ENCODE peak calls at places on chromosomes 4 and X, in eight cellular contexts. F, N, B, A, G, O, T and L are unnamed samples.

GRCh38 chr4:54746228-54746627 is 88.5 kb downstream of the KIT start:
- DNase-seq in F (no peak), N (no peak), B (no peak), A (no peak), G (no peak), O (no peak), T (no peak), L (no peak)

GRCh38 chr4:34492414-34492813 is 1751.9 kb downstream of the ARAP2 start:
- DNase-seq in F (no peak), N (no peak), B (peak), A (no peak), G (no peak), O (no peak), T (no peak), L (no peak)

GRCh38 chr4:42519803-42520417 is 122.6 kb downstream of the SHISA3 start:
- DNase-seq in F (no peak), N (no peak), B (peak), A (peak), G (no peak), O (peak), T (peak), L (peak)

GRCh38 chr4:70838400-70838971 is 1.2 kb downstream of the GRSF1 start:
- DNase-seq in F (no peak), N (no peak), B (no peak), A (no peak), G (no peak), O (no peak), T (no peak), L (no peak)

GRCh38 chrX:3380603-3381002 is 34.2 kb upstream of the MXRA5 start:
- DNase-seq in F (no peak), N (no peak), B (no peak), A (no peak), G (no peak), O (no peak), T (no peak), L (no peak)

GRCh38 chr4:105058177-105058812 is 88.4 kb upstream of the TET2 start:
- DNase-seq in F (no peak), N (no peak), B (peak), A (peak), G (no peak), O (no peak), T (no peak), L (no peak)

GRCh38 chrX:148043456-148043855 is 62.3 kb downstream of the FMR1NB start:
- DNase-seq in F (no peak), N (no peak), B (no peak), A (no peak), G (no peak), O (no peak), T (no peak), L (no peak)

GRCh38 chr4:141077611-141078225 is 55.6 kb downstream of the RNF150 start:
- DNase-seq in F (no peak), N (no peak), B (no peak), A (no peak), G (no peak), O (no peak), T (peak), L (no peak)

GRCh38 chr4:189096717-189097116 is 844.0 kb upstream of the FRG1 start:
- DNase-seq in F (no peak), N (no peak), B (no peak), A (no peak), G (no peak), O (no peak), T (peak), L (no peak)

GRCh38 chrX:11759461-11760311 is 1.6 kb downstream of the MSL3 start:
- DNase-seq in F (peak), N (peak), B (peak), A (peak), G (no peak), O (peak), T (peak), L (peak)

GRCh38 chr4:16443504-16444088 is 217.3 kb upstream of the TAPT1 start:
- DNase-seq in F (no peak), N (no peak), B (no peak), A (peak), G (no peak), O (no peak), T (peak), L (no peak)

GRCh38 chr4:74953647-74954046 is 20.7 kb downstream of the PARM1 start:
- DNase-seq in F (no peak), N (no peak), B (no peak), A (no peak), G (no peak), O (no peak), T (no peak), L (no peak)

GRCh38 chr4:86856896-86857295 is 7.7 kb upstream of the SLC10A6 start:
- DNase-seq in F (no peak), N (no peak), B (no peak), A (no peak), G (no peak), O (no peak), T (no peak), L (no peak)

GRCh38 chr4:87038837-87039715 is 104.3 kb downstream of the AFF1 start:
- DNase-seq in F (no peak), N (peak), B (no peak), A (no peak), G (peak), O (peak), T (peak), L (peak)

GRCh38 chrX:108484251-108484650 is 44.6 kb downstream of the COL4A5 start:
- DNase-seq in F (no peak), N (no peak), B (no peak), A (no peak), G (no peak), O (no peak), T (no peak), L (no peak)

GRCh38 chr4:2579910-2580309 is 43.5 kb downstream of the FAM193A start:
- DNase-seq in F (no peak), N (no peak), B (no peak), A (no peak), G (no peak), O (no peak), T (no peak), L (no peak)

GRCh38 chrX:13419918-13420317 is 100.1 kb upstream of the ATXN3L start:
- DNase-seq in F (no peak), N (no peak), B (no peak), A (no peak), G (no peak), O (no peak), T (no peak), L (no peak)

GRCh38 chrX:107710617-107711391 is 64.8 kb downstream of the TSC22D3 start:
- DNase-seq in F (no peak), N (peak), B (peak), A (peak), G (peak), O (peak), T (peak), L (no peak)

GRCh38 chrX:154602226-154602625 is 16.9 kb downstream of the CTAG1B start:
- DNase-seq in F (no peak), N (no peak), B (no peak), A (no peak), G (peak), O (no peak), T (no peak), L (no peak)

GRCh38 chr4:166064706-166065105 is 191.7 kb downstream of the TLL1 start:
- DNase-seq in F (no peak), N (no peak), B (no peak), A (no peak), G (no peak), O (no peak), T (no peak), L (no peak)

GRCh38 chr4:103067841-103068547 is 8.6 kb downstream of the SLC9B2 start:
- DNase-seq in F (no peak), N (no peak), B (no peak), A (no peak), G (no peak), O (no peak), T (no peak), L (no peak)

GRCh38 chr4:110540606-110541440 is 64.9 kb downstream of the ENPEP start:
- DNase-seq in F (no peak), N (no peak), B (no peak), A (no peak), G (no peak), O (no peak), T (no peak), L (no peak)

GRCh38 chr4:8703857-8704495 is 111.4 kb downstream of the CPZ start:
- DNase-seq in F (peak), N (peak), B (no peak), A (no peak), G (peak), O (no peak), T (no peak), L (peak)

GRCh38 chr4:151395873-151396272 is 13.1 kb upstream of the FHIP1A start:
- DNase-seq in F (no peak), N (no peak), B (no peak), A (no peak), G (no peak), O (no peak), T (no peak), L (no peak)

GRCh38 chr4:183348706-183349659 is 26.8 kb upstream of the CLDN24 start:
- DNase-seq in F (no peak), N (peak), B (no peak), A (no peak), G (no peak), O (no peak), T (no peak), L (no peak)

GRCh38 chr4:61992351-61992750 is 792.2 kb downstream of the ADGRL3 start:
- DNase-seq in F (no peak), N (no peak), B (no peak), A (no peak), G (no peak), O (no peak), T (peak), L (no peak)

GRCh38 chr4:53706422-53707032 is 115.2 kb upstream of the LNX1 start:
- DNase-seq in F (no peak), N (no peak), B (no peak), A (peak), G (no peak), O (no peak), T (peak), L (no peak)

GRCh38 chrX:96907888-96908287 is 24.2 kb downstream of the RPA4 start:
- DNase-seq in F (no peak), N (no peak), B (no peak), A (no peak), G (no peak), O (no peak), T (no peak), L (no peak)

GRCh38 chr4:16278178-16278577 is 51.9 kb upstream of the TAPT1 start:
- DNase-seq in F (no peak), N (no peak), B (no peak), A (no peak), G (no peak), O (no peak), T (peak), L (no peak)

GRCh38 chr4:26326791-26327190 is 6.0 kb downstream of the RBPJ start:
- DNase-seq in F (no peak), N (no peak), B (no peak), A (no peak), G (no peak), O (no peak), T (no peak), L (no peak)

GRCh38 chrX:136665258-136665900 is 17.4 kb downstream of the CD40LG start:
- DNase-seq in F (no peak), N (no peak), B (no peak), A (no peak), G (no peak), O (no peak), T (no peak), L (no peak)

GRCh38 chr4:139833131-139833930 is 167.7 kb downstream of the MGST2 start:
- DNase-seq in F (no peak), N (no peak), B (no peak), A (no peak), G (no peak), O (no peak), T (peak), L (no peak)

GRCh38 chr4:158586881-158587280 is 65.2 kb downstream of the RXFP1 start:
- DNase-seq in F (no peak), N (no peak), B (no peak), A (no peak), G (no peak), O (no peak), T (no peak), L (no peak)

GRCh38 chrX:2933125-2933900 is 4.2 kb upstream of the ARSD start:
- DNase-seq in F (peak), N (peak), B (no peak), A (no peak), G (no peak), O (peak), T (no peak), L (no peak)

GRCh38 chr4:16844796-16845586 is 53.5 kb downstream of the LDB2 start:
- DNase-seq in F (no peak), N (no peak), B (no peak), A (no peak), G (no peak), O (no peak), T (no peak), L (no peak)

GRCh38 chr4:152535236-152535902 is 523 bp downstream of the FBXW7 start:
- DNase-seq in F (no peak), N (no peak), B (no peak), A (no peak), G (peak), O (peak), T (peak), L (no peak)

DNA sequence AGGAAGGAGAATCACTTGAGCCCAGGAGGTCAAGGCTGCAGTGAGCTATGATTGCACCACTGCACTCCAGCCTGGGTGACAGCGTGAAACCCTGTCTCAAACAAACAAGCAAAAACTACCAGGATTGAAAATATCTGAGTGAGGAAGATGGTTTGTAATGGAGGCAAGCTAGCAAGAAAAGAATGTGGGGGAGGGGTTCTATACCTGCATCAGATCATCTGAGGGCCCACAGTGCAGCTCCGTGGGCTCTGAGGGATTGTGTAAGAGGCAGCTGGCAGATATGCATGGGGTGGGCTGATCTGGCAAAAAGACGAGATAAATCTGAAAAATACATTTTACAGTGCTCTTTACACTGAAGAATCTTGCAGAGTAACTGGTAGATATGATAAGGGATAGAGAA is 28.9 kb upstream of the CHRNA9 start:
- DNase-seq in F (no peak), N (no peak), B (no peak), A (no peak), G (no peak), O (no peak), T (no peak), L (no peak)
- H3K4me3 ChIP-seq in F (no peak), N (no peak), B (no peak), A (no peak), G (no peak), O (no peak), T (no peak), L (no peak)

DNA sequence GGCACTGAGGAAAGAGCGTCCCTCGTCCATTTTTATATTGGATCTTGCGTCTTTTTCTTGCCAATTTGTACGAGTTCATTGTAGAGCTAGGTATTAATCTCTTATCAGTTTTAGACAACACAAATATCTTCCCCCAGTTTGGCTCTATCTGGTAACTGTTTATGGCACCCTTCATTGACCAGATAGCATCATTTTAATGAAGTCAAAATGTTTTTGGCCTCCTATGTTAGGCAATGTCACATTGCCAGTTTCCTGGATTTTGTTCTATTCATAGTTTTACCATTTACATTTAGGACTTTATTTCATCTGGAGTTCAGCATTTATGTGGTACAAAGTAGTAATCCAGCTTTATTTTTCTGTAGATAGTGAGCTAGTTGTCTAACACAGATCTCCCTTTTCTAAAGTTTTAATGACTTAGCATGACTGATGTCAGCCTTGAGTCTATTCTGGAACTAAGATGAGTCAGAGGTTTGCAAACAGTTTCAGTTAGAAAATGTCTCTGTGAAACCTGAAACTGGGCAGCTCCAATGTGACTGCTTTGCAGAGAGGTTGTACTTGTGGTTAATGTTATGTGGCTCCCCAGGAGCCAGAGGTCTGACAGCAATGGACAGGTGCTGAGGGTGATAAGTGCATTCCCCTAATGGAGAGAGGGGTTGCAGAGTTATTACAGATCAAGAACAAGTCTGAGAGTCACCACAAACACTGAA is 5.3 kb upstream of the STBD1 start:
- DNase-seq in F (no peak), N (no peak), B (peak), A (peak), G (no peak), O (no peak), T (no peak), L (no peak)
- TF ChIP-seq POLR2AphosphoS5 in F (no peak), N (no peak), B (no peak), A (peak), G (no peak), O (no peak), T (no peak), L (no peak)

GRCh38 chrX:153411988-153412574 is 809 bp downstream of the ZFP92 start:
- DNase-seq in F (no peak), N (no peak), B (no peak), A (no peak), G (no peak), O (no peak), T (no peak), L (no peak)

GRCh38 chrX:153410328-153410727 is 944 bp upstream of the ZFP92 start:
- DNase-seq in F (no peak), N (no peak), B (no peak), A (no peak), G (no peak), O (no peak), T (no peak), L (no peak)

GRCh38 chrX:153412746-153413720 is 1.8 kb downstream of the ZFP92 start:
- DNase-seq in F (no peak), N (no peak), B (no peak), A (no peak), G (no peak), O (no peak), T (no peak), L (no peak)

GRCh38 chrX:153410888-153411254 is 401 bp upstream of the ZFP92 start:
- DNase-seq in F (no peak), N (no peak), B (no peak), A (no peak), G (no peak), O (no peak), T (no peak), L (no peak)

DNA sequence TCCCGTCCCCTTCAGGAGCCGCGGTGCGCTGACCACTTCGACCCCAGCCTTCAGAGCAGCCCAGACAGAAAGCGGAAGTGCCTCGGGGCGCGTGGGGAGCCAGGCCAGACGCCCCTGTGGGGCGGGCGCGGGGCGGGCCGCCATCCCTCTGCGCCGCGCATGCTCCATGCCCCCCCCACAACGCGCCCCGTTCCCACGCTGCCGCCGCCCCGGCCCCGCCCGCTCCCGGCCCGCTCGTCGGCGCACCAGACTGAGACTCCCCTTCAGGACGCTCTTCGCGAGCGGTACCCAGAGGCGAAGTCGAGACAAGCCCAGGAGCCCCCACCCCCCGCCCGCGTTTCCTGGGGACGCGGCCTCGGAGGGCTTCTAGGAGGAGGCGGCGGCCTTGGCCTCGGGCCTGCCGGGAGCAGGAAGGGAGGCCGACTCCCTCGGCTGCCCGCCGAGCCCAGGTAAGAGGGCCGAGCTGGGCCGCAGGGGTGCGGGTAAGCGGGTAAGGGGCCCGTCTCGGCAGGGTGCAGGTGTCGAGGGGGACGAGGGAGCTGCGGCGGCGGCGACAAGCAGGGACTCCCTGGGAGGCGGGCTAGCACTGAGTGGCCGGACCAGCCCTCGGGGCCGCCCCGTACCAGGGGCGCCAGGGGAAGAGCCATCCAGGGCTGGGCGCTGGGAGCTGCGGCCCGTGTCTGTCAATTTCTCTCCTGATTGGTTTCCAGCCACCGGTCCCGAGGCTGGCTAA is at the start of gene ZFP92:
- DNase-seq in F (no peak), N (peak), B (no peak), A (no peak), G (no peak), O (peak), T (peak), L (peak)
- H3K4me3 ChIP-seq in F (peak), N (peak), B (peak), A (no peak), G (peak), O (peak), T (peak), L (peak)

GRCh38 chrX:103330601-103331397 is 760 bp downstream of the TCEAL7 start:
- DNase-seq in F (no peak), N (no peak), B (no peak), A (no peak), G (no peak), O (no peak), T (peak), L (no peak)

DNA sequence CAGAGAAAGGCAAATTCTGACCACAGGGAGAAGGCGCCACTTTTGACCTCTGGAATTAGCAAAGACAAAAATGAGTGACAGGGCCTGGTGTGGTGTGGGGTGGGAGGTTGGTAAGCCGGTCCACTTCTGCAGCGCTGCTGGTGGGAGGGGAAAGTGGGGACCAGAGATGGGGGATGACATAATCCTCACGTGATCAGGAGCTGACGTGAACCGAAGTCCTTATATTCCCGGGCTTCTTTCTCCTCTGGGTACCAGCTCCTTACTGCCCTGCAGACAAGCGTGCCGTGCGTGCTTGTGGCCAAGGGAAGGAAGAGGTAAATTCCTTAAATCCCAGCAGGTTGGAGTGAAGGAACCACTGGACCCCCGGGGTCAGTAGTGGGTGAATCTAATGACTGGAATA is at the start of gene TCEAL7:
- DNase-seq in F (no peak), N (no peak), B (no peak), A (no peak), G (no peak), O (no peak), T (peak), L (no peak)
- TF ChIP-seq POLR2AphosphoS5 in F (no peak), N (no peak), B (no peak), A (no peak), G (no peak), O (peak), T (no peak), L (no peak)